ENCODE peak calls at places on chromosome 16, in five cellular contexts. H is T-helper 9 cell; A is activated CD4-positive, CD25-positive, alpha-beta regulatory T cell treated with anti-CD3 and anti-CD28 coated beads, Interleukin-2, amount 50 U/mL, for 16 hours; J is hepatocyte; U is NCI-H1092 treated with DMSO at 0.1 percent for 48 hours. I is an unnamed sample.

GRCh38 chr16:85402910-85403692 is 210.0 kb upstream of the GSE1 start:
- DNase-seq in U (no peak), H (no peak), A (no peak), J (no peak), I (no peak)

GRCh38 chr16:87851601-87852000 is 17.7 kb downstream of the SLC7A5 start:
- DNase-seq in A (no peak), U (no peak), H (no peak), J (no peak), I (no peak)

GRCh38 chr16:10080031-10080772 is 102.0 kb downstream of the GRIN2A start:
- DNase-seq in J (peak), U (no peak), H (no peak), A (no peak), I (no peak)

GRCh38 chr16:76749780-76750375 is 441.1 kb upstream of the MON1B start:
- DNase-seq in J (no peak), A (no peak), H (no peak), U (no peak), I (no peak)

GRCh38 chr16:48405153-48405552 is 19.9 kb upstream of the SIAH1 start:
- DNase-seq in H (no peak), U (no peak), A (no peak), J (no peak), I (no peak)

GRCh38 chr16:24273511-24273910 is 17.4 kb downstream of the CACNG3 start:
- DNase-seq in A (no peak), U (no peak), H (no peak), J (no peak), I (no peak)

GRCh38 chr16:70416748-70417616 is 21.9 kb downstream of the ST3GAL2 start:
- DNase-seq in U (peak), H (no peak), A (no peak), J (peak), I (no peak)

GRCh38 chr16:57747091-57747490 is 11.5 kb downstream of the KATNB1 start:
- DNase-seq in U (no peak), A (no peak), H (no peak), J (no peak), I (no peak)

GRCh38 chr16:72025404-72026114 is 17.0 kb downstream of the DHODH start:
- DNase-seq in A (no peak), U (no peak), H (no peak), J (no peak), I (no peak)

GRCh38 chr16:66605177-66605999 is 884 bp downstream of the CMTM3 start:
- DNase-seq in J (peak), A (no peak), U (no peak), H (peak), I (no peak)

GRCh38 chr16:46627746-46628145 is 6.6 kb upstream of the SHCBP1 start:
- DNase-seq in J (no peak), U (no peak), H (no peak), A (no peak), I (no peak)

GRCh38 chr16:1450218-1450617 is 5.9 kb upstream of the CCDC154 start:
- DNase-seq in A (no peak), U (no peak), J (no peak), H (no peak), I (no peak)

I was measured in NCI-H2029 treated with DMSO at 0.1 percent for 48 hours.